ENCODE peak calls at places on chromosomes 12 and 14, in ten cellular contexts. One of them, this sample, is unnamed.

GRCh38 chr12:71216725-71217579 is 59.2 kb upstream of the TSPAN8 start:
- DNase-seq in GM23248: peak
- DNase-seq in GM23338: peak
- DNase-seq in uterus: no peak
- DNase-seq in aorta: no peak
- DNase-seq in cardiac muscle cell: peak
- DNase-seq in hepatocyte: peak
- DNase-seq in CD8-positive, alpha-beta T cell: no peak
- DNase-seq in psoas muscle: no peak
- DNase-seq in lower lobe of right lung: no peak
- DNase-seq in this sample: no peak

GRCh38 chr14:28704153-28704552 is 62.4 kb upstream of the FOXG1 start:
- DNase-seq in psoas muscle: no peak
- DNase-seq in aorta: no peak
- DNase-seq in GM23338: no peak
- DNase-seq in uterus: no peak
- DNase-seq in CD8-positive, alpha-beta T cell: no peak
- DNase-seq in cardiac muscle cell: no peak
- DNase-seq in hepatocyte: no peak
- DNase-seq in GM23248: no peak
- DNase-seq in lower lobe of right lung: no peak
- DNase-seq in this sample: no peak

GRCh38 chr14:79254069-79254775 is 957.1 kb downstream of the DIO2 start:
- DNase-seq in aorta: no peak
- DNase-seq in GM23248: peak
- DNase-seq in CD8-positive, alpha-beta T cell: no peak
- DNase-seq in lower lobe of right lung: no peak
- DNase-seq in psoas muscle: no peak
- DNase-seq in hepatocyte: no peak
- DNase-seq in cardiac muscle cell: peak
- DNase-seq in uterus: no peak
- DNase-seq in GM23338: no peak
- DNase-seq in this sample: no peak

GRCh38 chr14:91996951-91997371 is 42.9 kb downstream of the TRIP11 start:
- DNase-seq in GM23248: peak
- DNase-seq in GM23338: peak
- DNase-seq in CD8-positive, alpha-beta T cell: no peak
- DNase-seq in aorta: no peak
- DNase-seq in hepatocyte: peak
- DNase-seq in uterus: no peak
- DNase-seq in psoas muscle: no peak
- DNase-seq in cardiac muscle cell: peak
- DNase-seq in lower lobe of right lung: no peak
- DNase-seq in this sample: peak

GRCh38 chr12:83468988-83469908 is 782.5 kb downstream of the TMTC2 start:
- DNase-seq in cardiac muscle cell: no peak
- DNase-seq in GM23248: peak
- DNase-seq in hepatocyte: no peak
- DNase-seq in aorta: no peak
- DNase-seq in psoas muscle: no peak
- DNase-seq in uterus: no peak
- DNase-seq in GM23338: no peak
- DNase-seq in lower lobe of right lung: no peak
- DNase-seq in CD8-positive, alpha-beta T cell: no peak
- DNase-seq in this sample: no peak

GRCh38 chr12:109458086-109458485 is 19.0 kb downstream of the KCTD10 start:
- DNase-seq in CD8-positive, alpha-beta T cell: no peak
- DNase-seq in cardiac muscle cell: peak
- DNase-seq in lower lobe of right lung: no peak
- DNase-seq in GM23248: peak
- DNase-seq in uterus: no peak
- DNase-seq in GM23338: no peak
- DNase-seq in hepatocyte: no peak
- DNase-seq in psoas muscle: no peak
- DNase-seq in aorta: no peak
- DNase-seq in this sample: no peak

GRCh38 chr12:111993290-111994150 is 19.4 kb downstream of the TMEM116 start:
- DNase-seq in hepatocyte: no peak
- DNase-seq in GM23338: no peak
- DNase-seq in GM23248: no peak
- DNase-seq in uterus: no peak
- DNase-seq in aorta: no peak
- DNase-seq in cardiac muscle cell: no peak
- DNase-seq in lower lobe of right lung: no peak
- DNase-seq in psoas muscle: no peak
- DNase-seq in CD8-positive, alpha-beta T cell: no peak
- DNase-seq in this sample: no peak

GRCh38 chr12:94516985-94517384 is 57.3 kb upstream of the CEP83 start:
- DNase-seq in CD8-positive, alpha-beta T cell: no peak
- DNase-seq in aorta: no peak
- DNase-seq in GM23338: no peak
- DNase-seq in uterus: no peak
- DNase-seq in hepatocyte: no peak
- DNase-seq in GM23248: peak
- DNase-seq in lower lobe of right lung: no peak
- DNase-seq in psoas muscle: no peak
- DNase-seq in cardiac muscle cell: peak
- DNase-seq in this sample: no peak

DNA sequence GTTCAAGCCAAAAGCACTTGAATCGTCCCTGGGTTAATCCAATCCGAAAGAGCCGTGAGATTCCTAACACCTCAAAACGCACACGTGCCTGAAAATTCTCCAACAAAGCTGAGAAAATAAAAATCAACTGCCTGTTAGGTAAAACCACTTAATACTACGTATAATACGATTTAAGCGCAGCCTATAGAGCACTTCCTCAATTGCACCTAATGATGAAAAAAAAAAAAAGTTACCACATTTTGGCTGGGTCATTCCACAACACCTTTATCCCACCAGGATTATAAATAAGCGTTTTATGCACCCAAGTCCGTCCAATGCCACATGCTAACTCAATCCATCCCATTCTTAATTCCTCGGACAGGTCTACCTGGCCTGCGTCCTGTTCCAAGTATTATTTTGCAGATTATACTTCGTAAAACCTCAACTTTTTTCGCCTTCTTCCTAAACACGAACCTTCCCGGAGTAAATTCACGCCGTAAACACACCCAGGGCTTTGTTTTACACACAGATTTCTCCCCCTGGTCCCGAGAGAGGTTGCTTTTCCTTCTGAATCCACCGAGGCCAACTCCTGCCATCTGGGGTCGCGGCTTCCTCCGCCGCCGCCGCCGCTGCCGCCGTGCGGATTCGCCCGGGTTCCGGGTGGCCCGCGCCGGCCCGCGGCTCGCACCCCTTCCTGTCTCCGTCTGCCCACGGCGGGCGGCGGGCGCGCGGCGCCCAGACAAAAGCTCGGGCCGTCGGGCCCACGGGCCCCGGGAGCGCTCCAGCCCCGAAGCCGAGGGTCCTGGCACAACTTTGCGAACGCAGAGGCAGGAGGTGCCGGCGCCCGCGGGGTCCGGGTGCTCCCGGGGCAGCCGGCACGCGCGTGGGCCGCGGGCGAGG is 66.2 kb downstream of the RNF34 start:
- DNase-seq in hepatocyte: peak
- DNase-seq in GM23338: peak
- DNase-seq in GM23248: peak
- DNase-seq in psoas muscle: peak
- DNase-seq in cardiac muscle cell: peak
- DNase-seq in aorta: no peak
- DNase-seq in CD8-positive, alpha-beta T cell: no peak
- DNase-seq in uterus: no peak
- DNase-seq in lower lobe of right lung: no peak
- DNase-seq in this sample: no peak
- H3K27ac ChIP-seq in hepatocyte: peak
- H3K27ac ChIP-seq in GM23338: no peak
- H3K27ac ChIP-seq in GM23248: no peak
- H3K27ac ChIP-seq in psoas muscle: peak
- H3K27ac ChIP-seq in cardiac muscle cell: no peak
- H3K27ac ChIP-seq in aorta: no peak
- H3K27ac ChIP-seq in CD8-positive, alpha-beta T cell: peak
- H3K27ac ChIP-seq in uterus: peak
- H3K27ac ChIP-seq in lower lobe of right lung: peak
- H3K27ac ChIP-seq in this sample: no peak

GRCh38 chr12:23039834-23040233 is 414.9 kb downstream of the ETNK1 start:
- DNase-seq in CD8-positive, alpha-beta T cell: no peak
- DNase-seq in GM23338: no peak
- DNase-seq in uterus: no peak
- DNase-seq in lower lobe of right lung: no peak
- DNase-seq in psoas muscle: no peak
- DNase-seq in aorta: no peak
- DNase-seq in GM23248: no peak
- DNase-seq in cardiac muscle cell: no peak
- DNase-seq in hepatocyte: no peak
- DNase-seq in this sample: no peak

GRCh38 chr12:23043647-23044046 is 418.7 kb downstream of the ETNK1 start:
- DNase-seq in psoas muscle: no peak
- DNase-seq in cardiac muscle cell: no peak
- DNase-seq in hepatocyte: no peak
- DNase-seq in CD8-positive, alpha-beta T cell: no peak
- DNase-seq in aorta: no peak
- DNase-seq in lower lobe of right lung: no peak
- DNase-seq in GM23338: no peak
- DNase-seq in GM23248: no peak
- DNase-seq in uterus: no peak
- DNase-seq in this sample: no peak

GRCh38 chr12:23041774-23042173 is 416.8 kb downstream of the ETNK1 start:
- DNase-seq in hepatocyte: no peak
- DNase-seq in aorta: no peak
- DNase-seq in psoas muscle: no peak
- DNase-seq in GM23338: no peak
- DNase-seq in lower lobe of right lung: no peak
- DNase-seq in cardiac muscle cell: no peak
- DNase-seq in uterus: no peak
- DNase-seq in GM23248: no peak
- DNase-seq in CD8-positive, alpha-beta T cell: no peak
- DNase-seq in this sample: no peak
- H3K4me3 ChIP-seq in hepatocyte: no peak
- H3K4me3 ChIP-seq in aorta: no peak
- H3K4me3 ChIP-seq in psoas muscle: no peak
- H3K4me3 ChIP-seq in GM23338: no peak
- H3K4me3 ChIP-seq in lower lobe of right lung: no peak
- H3K4me3 ChIP-seq in cardiac muscle cell: no peak
- H3K4me3 ChIP-seq in uterus: no peak
- H3K4me3 ChIP-seq in GM23248: no peak
- H3K4me3 ChIP-seq in CD8-positive, alpha-beta T cell: no peak
- H3K4me3 ChIP-seq in this sample: no peak

GRCh38 chr12:32891956-32892355 is 4.6 kb downstream of the PKP2 start:
- DNase-seq in hepatocyte: peak
- DNase-seq in cardiac muscle cell: peak
- DNase-seq in CD8-positive, alpha-beta T cell: no peak
- DNase-seq in GM23338: peak
- DNase-seq in psoas muscle: no peak
- DNase-seq in GM23248: peak
- DNase-seq in aorta: no peak
- DNase-seq in uterus: no peak
- DNase-seq in lower lobe of right lung: no peak
- DNase-seq in this sample: no peak
- H3K27ac ChIP-seq in hepatocyte: peak
- H3K27ac ChIP-seq in cardiac muscle cell: peak
- H3K27ac ChIP-seq in CD8-positive, alpha-beta T cell: no peak
- H3K27ac ChIP-seq in GM23338: peak
- H3K27ac ChIP-seq in psoas muscle: no peak
- H3K27ac ChIP-seq in GM23248: no peak
- H3K27ac ChIP-seq in aorta: no peak
- H3K27ac ChIP-seq in uterus: no peak
- H3K27ac ChIP-seq in lower lobe of right lung: no peak
- H3K27ac ChIP-seq in this sample: no peak

GRCh38 chr12:14958361-14959125 is 2.9 kb downstream of the ARHGDIB start:
- DNase-seq in aorta: no peak
- DNase-seq in psoas muscle: no peak
- DNase-seq in GM23338: no peak
- DNase-seq in lower lobe of right lung: no peak
- DNase-seq in cardiac muscle cell: no peak
- DNase-seq in CD8-positive, alpha-beta T cell: no peak
- DNase-seq in GM23248: no peak
- DNase-seq in uterus: no peak
- DNase-seq in hepatocyte: no peak
- DNase-seq in this sample: no peak
- H3K4me3 ChIP-seq in aorta: no peak
- H3K4me3 ChIP-seq in psoas muscle: peak
- H3K4me3 ChIP-seq in GM23338: no peak
- H3K4me3 ChIP-seq in lower lobe of right lung: peak
- H3K4me3 ChIP-seq in cardiac muscle cell: no peak
- H3K4me3 ChIP-seq in CD8-positive, alpha-beta T cell: peak
- H3K4me3 ChIP-seq in GM23248: no peak
- H3K4me3 ChIP-seq in uterus: no peak
- H3K4me3 ChIP-seq in hepatocyte: no peak
- H3K4me3 ChIP-seq in this sample: no peak

DNA sequence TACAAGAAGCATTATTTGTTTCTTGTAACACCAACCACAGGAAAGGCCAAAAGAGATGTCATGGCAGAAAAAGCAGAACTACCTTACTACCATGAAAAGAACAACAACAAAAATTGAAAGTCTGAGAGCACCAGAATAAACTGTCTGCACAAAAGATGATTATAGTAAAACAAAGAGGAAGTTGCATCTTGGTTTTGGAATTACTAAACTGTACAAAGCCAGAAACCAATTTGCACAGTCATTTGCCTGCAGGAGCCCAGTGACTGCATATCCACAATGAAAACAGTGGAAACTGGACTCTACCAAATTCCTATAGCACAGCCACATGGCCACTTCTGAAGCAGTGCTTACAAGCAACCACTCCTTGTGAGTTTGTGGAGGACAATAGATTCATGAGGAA is 276.2 kb downstream of the SSPN start:
- DNase-seq in cardiac muscle cell: peak
- DNase-seq in psoas muscle: no peak
- DNase-seq in CD8-positive, alpha-beta T cell: no peak
- DNase-seq in aorta: no peak
- DNase-seq in hepatocyte: no peak
- DNase-seq in GM23338: no peak
- DNase-seq in GM23248: peak
- DNase-seq in uterus: no peak
- DNase-seq in lower lobe of right lung: no peak
- DNase-seq in this sample: no peak
- H3K27ac ChIP-seq in cardiac muscle cell: no peak
- H3K27ac ChIP-seq in psoas muscle: no peak
- H3K27ac ChIP-seq in CD8-positive, alpha-beta T cell: no peak
- H3K27ac ChIP-seq in aorta: no peak
- H3K27ac ChIP-seq in hepatocyte: no peak
- H3K27ac ChIP-seq in GM23338: no peak
- H3K27ac ChIP-seq in GM23248: peak
- H3K27ac ChIP-seq in uterus: no peak
- H3K27ac ChIP-seq in lower lobe of right lung: no peak
- H3K27ac ChIP-seq in this sample: no peak

DNA sequence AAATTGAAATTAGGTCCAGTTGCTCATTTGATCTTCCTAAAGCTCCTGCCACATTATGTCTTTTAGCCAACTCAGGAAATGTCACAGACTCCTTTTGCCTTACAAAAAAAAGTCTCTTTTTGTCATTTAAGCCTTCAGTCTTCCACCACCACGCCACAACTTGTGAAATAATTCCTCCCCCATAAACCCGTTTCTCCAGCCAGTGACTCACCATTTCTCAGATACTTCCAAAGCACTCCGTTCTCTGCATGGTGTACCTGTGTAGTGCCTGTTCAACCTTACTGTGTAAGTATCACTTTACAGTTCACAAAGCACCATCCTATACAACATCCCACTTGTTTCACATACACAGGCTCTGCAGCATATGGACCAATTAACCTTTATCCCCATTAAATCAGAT is 139.5 kb upstream of the AEBP2 start:
- DNase-seq in lower lobe of right lung: no peak
- DNase-seq in psoas muscle: no peak
- DNase-seq in GM23248: peak
- DNase-seq in uterus: no peak
- DNase-seq in hepatocyte: peak
- DNase-seq in CD8-positive, alpha-beta T cell: no peak
- DNase-seq in cardiac muscle cell: peak
- DNase-seq in GM23338: no peak
- DNase-seq in aorta: no peak
- DNase-seq in this sample: no peak
- H3K4me3 ChIP-seq in lower lobe of right lung: no peak
- H3K4me3 ChIP-seq in psoas muscle: no peak
- H3K4me3 ChIP-seq in GM23248: no peak
- H3K4me3 ChIP-seq in uterus: no peak
- H3K4me3 ChIP-seq in hepatocyte: no peak
- H3K4me3 ChIP-seq in CD8-positive, alpha-beta T cell: no peak
- H3K4me3 ChIP-seq in cardiac muscle cell: no peak
- H3K4me3 ChIP-seq in GM23338: no peak
- H3K4me3 ChIP-seq in aorta: no peak
- H3K4me3 ChIP-seq in this sample: no peak

This sample was measured in iPS DF 6.9.